ENCODE peak calls at places on chromosomes 5 and 9, in six cellular contexts. K is heart right ventricle, B is A549, L is adrenal gland, I is upper lobe of right lung, C is astrocyte. G is an unnamed sample.

GRCh38 chr5:153153086-153153485 is 337.4 kb upstream of the GRIA1 start:
- DNase-seq in B (no peak), L (no peak), C (peak), I (no peak), K (no peak), G (no peak)

GRCh38 chr9:120985759-120986353 is 59.3 kb upstream of the TRAF1 start:
- DNase-seq in C (peak), B (peak), K (no peak), I (no peak), L (peak), G (no peak)

GRCh38 chr9:113454914-113455761 is 8.4 kb upstream of the RGS3 start:
- DNase-seq in K (no peak), I (no peak), C (peak), L (peak), B (no peak), G (no peak)

GRCh38 chr9:33080534-33080933 is 4.1 kb upstream of the SMU1 start:
- DNase-seq in L (no peak), K (no peak), I (no peak), C (no peak), B (no peak), G (no peak)

GRCh38 chr5:122940890-122941289 is 95.5 kb downstream of the SNX24 start:
- DNase-seq in L (no peak), C (no peak), I (no peak), B (no peak), K (no peak), G (no peak)

GRCh38 chr5:155514105-155514563 is 500.6 kb downstream of the KIF4B start:
- DNase-seq in C (no peak), K (no peak), L (no peak), B (no peak), I (no peak), G (no peak)

GRCh38 chr5:93620487-93621339 is 37.7 kb downstream of the NR2F1 start:
- DNase-seq in B (peak), C (peak), I (peak), K (peak), L (peak), G (peak)

GRCh38 chr5:73706963-73707362 is 81.0 kb downstream of the ARHGEF28 start:
- DNase-seq in B (no peak), I (no peak), L (no peak), C (peak), K (no peak), G (no peak)

GRCh38 chr9:106481003-106481614 is 381.9 kb upstream of the ZNF462 start:
- DNase-seq in C (peak), B (no peak), I (no peak), K (no peak), L (no peak), G (no peak)

GRCh38 chr5:64502181-64502580 is 3.6 kb upstream of the RGS7BP start:
- DNase-seq in L (no peak), B (no peak), C (no peak), K (no peak), I (no peak), G (no peak)

GRCh38 chr5:74667396-74667795 is 17.6 kb upstream of the HEXB start:
- DNase-seq in L (no peak), I (no peak), C (peak), B (no peak), K (no peak), G (no peak)

GRCh38 chr9:131672451-131672850 is 67.4 kb downstream of the RAPGEF1 start:
- DNase-seq in C (no peak), K (no peak), B (no peak), I (no peak), L (no peak), G (no peak)

GRCh38 chr9:72022846-72023245 is 37.6 kb downstream of the C9orf57 start:
- DNase-seq in B (no peak), I (no peak), K (no peak), L (no peak), C (peak), G (no peak)

GRCh38 chr9:35553670-35554543 is 51.2 kb upstream of the TESK1 start:
- DNase-seq in K (peak), I (no peak), C (peak), B (peak), L (peak), G (peak)

GRCh38 chr9:98791147-98792095 is 4.9 kb downstream of the ANKS6 start:
- DNase-seq in L (peak), C (peak), I (peak), B (peak), K (peak), G (peak)

GRCh38 chr5:89253931-89254330 is 370.9 kb upstream of the MEF2C start:
- DNase-seq in C (no peak), I (no peak), B (no peak), K (no peak), L (no peak), G (no peak)

GRCh38 chr9:37126214-37126788 is 5.9 kb downstream of the ZCCHC7 start:
- DNase-seq in L (no peak), C (no peak), K (no peak), I (no peak), B (no peak), G (no peak)

GRCh38 chr5:76443399-76443798 is 40.3 kb downstream of the IQGAP2 start:
- DNase-seq in L (peak), C (no peak), I (no peak), K (no peak), B (no peak), G (no peak)

GRCh38 chr9:70911791-70912190 is 209.6 kb downstream of the TRPM3 start:
- DNase-seq in L (no peak), I (no peak), C (no peak), B (no peak), K (no peak), G (no peak)

GRCh38 chr9:119736478-119737454 is 367.5 kb upstream of the BRINP1 start:
- DNase-seq in I (peak), C (no peak), L (no peak), K (no peak), B (no peak), G (no peak)

GRCh38 chr5:123874600-123875201 is 362.7 kb downstream of the CSNK1G3 start:
- DNase-seq in K (no peak), I (no peak), C (peak), L (no peak), B (no peak), G (no peak)

GRCh38 chr9:127126981-127127380 is 4.5 kb upstream of the ANGPTL2 start:
- DNase-seq in C (no peak), L (no peak), B (no peak), K (no peak), I (no peak), G (no peak)

GRCh38 chr5:113250341-113250953 is 184.3 kb downstream of the TSSK1B start:
- DNase-seq in C (peak), I (no peak), L (peak), B (no peak), K (no peak), G (no peak)

GRCh38 chr5:126358525-126358924 is 64.7 kb upstream of the GRAMD2B start:
- DNase-seq in L (no peak), I (no peak), C (peak), B (no peak), K (no peak), G (no peak)

GRCh38 chr9:77756449-77756848 is 108.3 kb upstream of the GNA14 start:
- DNase-seq in C (no peak), B (no peak), K (no peak), L (no peak), I (no peak), G (no peak)

GRCh38 chr9:130078547-130078946 is 24.8 kb downstream of the GPR107 start:
- DNase-seq in L (no peak), B (no peak), I (no peak), C (no peak), K (no peak), G (no peak)

GRCh38 chr5:122077451-122078115 is 476 bp downstream of the LOX start:
- DNase-seq in I (peak), L (peak), C (no peak), B (no peak), K (peak), G (no peak)

GRCh38 chr5:109141499-109142200 is 268.1 kb downstream of the PJA2 start:
- DNase-seq in I (no peak), C (peak), B (no peak), K (no peak), L (no peak), G (no peak)

GRCh38 chr9:75847085-75847484 is 43.4 kb upstream of the PCSK5 start:
- DNase-seq in L (no peak), C (no peak), B (no peak), K (no peak), I (no peak), G (no peak)

GRCh38 chr9:18606281-18606680 is 132.3 kb downstream of the ADAMTSL1 start:
- DNase-seq in L (no peak), I (no peak), C (peak), K (no peak), B (no peak), G (no peak)

GRCh38 chr9:18601026-18601425 is 127.1 kb downstream of the ADAMTSL1 start:
- DNase-seq in B (no peak), L (no peak), K (no peak), I (no peak), C (peak), G (no peak)

GRCh38 chr9:18605763-18606162 is 131.8 kb downstream of the ADAMTSL1 start:
- DNase-seq in I (no peak), L (peak), K (peak), C (no peak), B (no peak), G (no peak)

GRCh38 chr9:18604971-18605370 is 131.0 kb downstream of the ADAMTSL1 start:
- DNase-seq in B (no peak), L (no peak), C (no peak), I (no peak), K (no peak), G (no peak)

DNA sequence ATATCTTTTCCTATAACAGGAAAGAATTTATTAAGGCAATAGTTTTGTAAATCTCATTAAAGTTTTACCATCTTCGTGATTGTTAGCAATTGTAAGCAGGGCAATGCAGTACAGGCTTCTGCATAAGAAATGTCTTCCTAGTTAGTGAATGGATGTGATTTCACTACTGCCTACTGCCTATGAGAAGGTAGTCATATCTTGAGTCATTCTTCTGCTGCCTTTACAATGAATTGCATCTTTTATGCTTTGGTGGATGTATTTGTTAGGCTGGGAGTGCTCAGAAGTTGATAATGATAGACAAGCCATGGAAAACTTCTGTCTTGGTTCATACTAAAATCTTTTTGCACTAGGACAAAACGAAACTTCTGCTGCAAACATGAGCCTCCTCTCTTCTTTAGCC is 128.0 kb downstream of the ADAMTSL1 start:
- DNase-seq in I (no peak), C (no peak), B (no peak), K (no peak), L (no peak), G (no peak)
- H3K4me3 ChIP-seq in I (no peak), C (no peak), B (no peak), K (no peak), L (no peak), G (no peak)

DNA sequence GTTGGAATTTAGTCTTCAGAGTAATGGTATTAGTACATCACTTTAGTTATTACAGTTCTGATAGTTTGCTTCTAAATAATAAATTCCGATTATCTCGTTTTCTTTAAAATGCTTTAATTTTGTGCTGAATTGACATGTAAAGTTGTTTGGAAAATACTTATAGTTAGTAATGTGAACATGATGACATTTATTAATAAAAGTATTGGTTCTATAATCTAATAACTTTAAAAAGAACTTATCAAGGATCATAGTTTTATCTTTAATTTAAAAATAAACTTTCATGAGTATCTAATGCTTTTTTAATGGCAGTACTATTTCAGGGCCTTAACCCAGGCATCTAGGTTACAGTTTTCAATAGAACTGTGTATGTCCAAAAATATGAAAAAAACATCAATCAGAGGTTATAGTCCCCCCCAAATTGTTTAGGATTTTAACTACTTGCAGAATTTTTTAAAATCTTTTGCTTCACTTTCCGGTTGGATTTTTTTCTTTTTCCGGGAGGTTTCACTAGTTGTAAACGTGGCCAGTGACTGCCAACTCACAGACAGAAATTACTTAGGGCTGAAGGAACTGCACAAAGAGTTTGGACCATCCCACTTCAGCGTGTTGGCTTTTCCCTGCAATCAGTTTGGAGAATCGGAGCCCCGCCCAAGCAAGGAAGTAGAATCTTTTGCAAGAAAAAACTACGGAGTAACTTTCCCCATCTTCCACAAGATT is 680 bp downstream of the GPX8 start:
- DNase-seq in L (peak), K (no peak), I (no peak), B (peak), C (peak), G (no peak)
- H3K4me3 ChIP-seq in L (no peak), K (peak), I (peak), B (peak), C (peak), G (no peak)

GRCh38 chr5:167639761-167640160 is 651.7 kb upstream of the WWC1 start:
- DNase-seq in L (no peak), B (no peak), C (peak), K (no peak), I (no peak), G (no peak)

GRCh38 chr5:167639213-167639612 is 652.2 kb upstream of the WWC1 start:
- DNase-seq in L (no peak), C (peak), B (no peak), K (no peak), I (no peak), G (no peak)

GRCh38 chr5:167643616-167644015 is 647.8 kb upstream of the WWC1 start:
- DNase-seq in C (peak), B (no peak), K (no peak), L (no peak), I (no peak), G (no peak)

GRCh38 chr5:167644619-167645018 is 646.8 kb upstream of the WWC1 start:
- DNase-seq in K (no peak), L (no peak), B (no peak), C (no peak), I (no peak), G (no peak)

GRCh38 chr5:167642779-167643517 is 648.5 kb upstream of the WWC1 start:
- DNase-seq in B (no peak), C (peak), I (no peak), L (no peak), K (no peak), G (no peak)
- H3K4me3 ChIP-seq in B (no peak), C (no peak), I (no peak), L (no peak), K (no peak), G (no peak)

GRCh38 chr5:58885265-58885664 is 302.4 kb downstream of the RAB3C start:
- DNase-seq in I (no peak), C (no peak), L (no peak), B (no peak), K (no peak), G (no peak)
- H3K4me3 ChIP-seq in I (no peak), C (no peak), L (no peak), B (no peak), K (no peak), G (no peak)

DNA sequence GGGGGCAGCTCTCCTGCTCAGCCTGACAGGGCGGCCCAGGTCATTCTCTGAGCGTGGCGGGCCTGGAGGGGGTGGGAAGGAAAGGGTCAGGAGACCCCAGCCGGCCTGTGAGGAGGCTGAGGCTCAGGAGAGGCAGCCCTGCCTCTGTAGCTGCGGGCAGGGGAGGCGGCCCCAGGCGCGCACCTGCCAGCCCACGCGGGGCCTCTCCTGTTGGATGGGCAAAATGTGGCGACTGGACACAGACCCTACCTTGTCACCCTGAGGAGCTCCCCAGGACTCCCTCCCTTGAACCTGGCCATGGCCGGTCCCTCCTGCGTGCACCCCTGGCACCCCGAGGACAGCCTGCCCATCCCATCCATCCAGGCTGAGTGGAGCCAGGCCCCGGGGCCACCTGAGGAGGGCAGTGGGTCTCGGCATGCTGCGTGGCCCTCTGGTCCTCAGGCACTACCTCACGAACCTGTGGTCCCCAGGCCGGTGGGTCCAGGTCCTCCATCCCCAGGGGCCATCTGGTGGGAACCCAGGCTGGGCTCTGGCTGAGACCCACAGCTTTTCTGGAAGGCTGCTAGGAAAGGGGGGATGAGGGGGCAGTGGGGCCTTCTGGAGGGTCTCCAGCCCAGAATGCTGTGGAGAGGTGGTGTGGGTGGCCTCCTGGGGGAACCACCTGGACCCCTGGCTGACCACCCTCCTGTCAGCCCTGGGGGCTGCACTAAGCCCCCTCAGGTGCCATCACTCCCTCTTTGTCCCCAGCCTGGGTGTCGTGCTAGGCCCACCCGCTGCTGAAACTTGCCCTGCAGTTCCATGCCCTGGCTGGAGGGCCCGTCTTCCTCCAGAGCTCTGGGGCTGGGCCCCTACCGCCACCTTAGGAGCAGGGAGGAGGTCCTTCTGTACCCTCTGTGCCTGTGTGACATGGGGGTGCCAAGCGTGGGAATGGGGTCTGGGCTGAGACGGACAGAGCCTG is 15.2 kb upstream of the NRARP start:
- DNase-seq in B (no peak), K (peak), I (no peak), L (no peak), C (no peak), G (no peak)
- H3K4me3 ChIP-seq in B (no peak), K (no peak), I (no peak), L (no peak), C (no peak), G (no peak)

GRCh38 chr9:134642385-134643181 is 980 bp downstream of the COL5A1 start:
- DNase-seq in K (peak), L (peak), C (peak), B (peak), I (no peak), G (no peak)

GRCh38 chr9:134644715-134645606 is 3.4 kb downstream of the COL5A1 start:
- DNase-seq in L (peak), I (no peak), B (peak), K (peak), C (peak), G (no peak)

GRCh38 chr9:134641173-134641985 is at the start of gene COL5A1:
- DNase-seq in L (peak), I (peak), C (peak), B (peak), K (peak), G (peak)

GRCh38 chr9:134641989-134642384 is 384 bp downstream of the COL5A1 start:
- DNase-seq in C (no peak), L (no peak), I (no peak), B (no peak), K (no peak), G (no peak)

GRCh38 chr9:134643306-134643705 is 1.7 kb downstream of the COL5A1 start:
- DNase-seq in K (no peak), C (no peak), L (peak), I (no peak), B (no peak), G (no peak)
- H3K4me3 ChIP-seq in K (peak), C (peak), L (no peak), I (peak), B (peak), G (no peak)

GRCh38 chr5:150623878-150624216 is 16.6 kb upstream of the SYNPO start:
- DNase-seq in B (no peak), I (no peak), L (no peak), C (no peak), K (no peak), G (no peak)
- H3K4me3 ChIP-seq in B (no peak), I (no peak), L (no peak), C (no peak), K (peak), G (no peak)

GRCh38 chr5:140363631-140364471 is 3.9 kb downstream of the SLC4A9 start:
- DNase-seq in B (no peak), L (no peak), K (no peak), I (no peak), C (no peak), G (no peak)

GRCh38 chr5:140362311-140362710 is 2.3 kb downstream of the SLC4A9 start:
- DNase-seq in B (no peak), I (no peak), C (no peak), L (no peak), K (no peak), G (no peak)

GRCh38 chr5:140361901-140362300 is 1.9 kb downstream of the SLC4A9 start:
- DNase-seq in B (no peak), K (no peak), L (no peak), C (no peak), I (no peak), G (no peak)

GRCh38 chr5:140364472-140364765 is 4.4 kb downstream of the SLC4A9 start:
- DNase-seq in I (no peak), K (no peak), C (no peak), L (no peak), B (no peak), G (no peak)

GRCh38 chr5:140362875-140363630 is 3.1 kb downstream of the SLC4A9 start:
- DNase-seq in L (peak), I (peak), K (peak), C (peak), B (peak), G (peak)
- H3K4me3 ChIP-seq in L (no peak), I (no peak), K (peak), C (peak), B (peak), G (no peak)